ENCODE peak calls at places on chromosomes 16 and 17, in four cellular contexts. A is H1, N is HepG2, O is A549. L is an unnamed sample.
A peak's percentile ranks its signal among the peaks of the same experiment; 100 is the strongest.

GRCh38 chr17:8557176-8557806 is 73.2 kb downstream of the MYH10 start:
- DNase-seq in N (no peak), O (no peak), A (no peak), L (no peak)

GRCh38 chr17:41547378-41547841 is 19.3 kb upstream of the KRT19 start:
- DNase-seq in O (no peak), N (no peak), A (no peak), L (no peak)

GRCh38 chr17:59329558-59330313 is 1.7 kb upstream of the YPEL2 start:
- DNase-seq in A (peak; percentile 36), O (peak; percentile 79), N (peak; percentile 85), L (peak; percentile 66)

GRCh38 chr17:6936370-6937028 is 59.4 kb upstream of the ALOX12 start:
- DNase-seq in O (no peak), N (no peak), A (no peak), L (no peak)

GRCh38 chr16:88831838-88832237 is 20.1 kb upstream of the APRT start:
- DNase-seq in N (peak; percentile 23), O (no peak), A (no peak), L (peak; percentile 54)

GRCh38 chr16:68981971-68982370 is 123.5 kb upstream of the HAS3 start:
- DNase-seq in O (no peak), N (no peak), A (no peak), L (no peak)

GRCh38 chr17:34387566-34387965 is 24.5 kb upstream of the CCL1 start:
- DNase-seq in O (no peak), A (no peak), N (no peak), L (no peak)

GRCh38 chr17:68054296-68054900 is 18.9 kb downstream of the KPNA2 start:
- DNase-seq in N (no peak), O (no peak), A (no peak), L (no peak)

GRCh38 chr16:64910351-64910750 is 211.5 kb downstream of the CDH11 start:
- DNase-seq in A (peak; percentile 3), O (peak; percentile 16), N (no peak), L (no peak)

GRCh38 chr17:21042434-21043295 is at the start of gene USP22:
- DNase-seq in A (no peak), N (no peak), O (no peak), L (no peak)

GRCh38 chr16:49440156-49441065 is 66.8 kb downstream of the C16orf78 start:
- DNase-seq in N (no peak), A (no peak), O (no peak), L (no peak)

GRCh38 chr16:11259655-11260595 is 3.9 kb upstream of the SOCS1 start:
- DNase-seq in A (no peak), O (no peak), N (no peak), L (no peak)
- H3K4me1 ChIP-seq in A (no peaks in the 10 kb centered on the region), O (peaks cover 2% of the 10 kb centered on the region), N (peaks cover 81% of the 10 kb centered on the region), L (peaks cover 25% of the 10 kb centered on the region)

GRCh38 chr17:78143214-78144145 is 2.7 kb upstream of the C17orf99 start:
- DNase-seq in O (no peak), A (no peak), N (no peak), L (no peak)

GRCh38 chr17:78146471-78146869 is 285 bp downstream of the C17orf99 start:
- DNase-seq in O (no peak), A (no peak), N (no peak), L (no peak)

GRCh38 chr17:78142113-78142861 is 3.9 kb upstream of the C17orf99 start:
- DNase-seq in N (peak; percentile 65), A (no peak), O (peak; percentile 87), L (no peak)

GRCh38 chr17:78144736-78145641 is 1.2 kb upstream of the C17orf99 start:
- DNase-seq in N (no peak), A (no peak), O (peak; percentile 44), L (no peak)

DNA sequence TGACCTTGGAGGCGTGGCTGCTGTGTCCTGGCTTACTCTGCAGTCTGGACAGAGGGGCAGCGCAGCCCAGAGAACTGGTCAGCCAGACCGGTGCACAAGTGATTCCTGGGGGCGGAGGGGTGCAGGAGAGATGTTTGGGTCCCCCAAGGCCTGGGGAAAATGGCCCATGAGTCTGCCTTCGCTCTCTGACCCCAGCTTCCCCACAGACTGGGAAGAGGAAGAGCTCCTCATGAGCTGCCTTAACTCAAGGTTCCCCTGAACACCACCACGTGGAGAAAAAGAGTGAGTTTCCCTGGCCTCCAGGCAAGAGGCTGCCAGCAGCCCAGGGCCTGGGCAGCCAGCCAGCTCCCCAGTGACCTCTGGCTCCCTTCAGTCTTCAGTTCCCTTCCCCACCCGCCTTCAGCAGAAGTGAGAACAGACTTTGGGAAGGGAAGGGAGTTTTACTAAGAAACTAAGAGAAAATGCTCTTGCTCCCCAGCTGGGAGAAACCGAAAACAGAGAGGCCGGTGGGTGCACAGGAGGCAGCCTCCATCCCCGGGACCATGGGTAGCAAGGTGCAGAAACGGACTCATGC is 2.0 kb upstream of the C17orf99 start:
- DNase-seq in O (peak; percentile 77), N (no peak), A (no peak), L (peak; percentile 59)
- TF ChIP-seq RAD21 in O (no peak), N (no peak), A (no peak), L (no peak)

GRCh38 chr17:36989173-36989572 is 40.4 kb downstream of the AATF start:
- DNase-seq in N (no peak), O (no peak), A (no peak), L (no peak)
- TF ChIP-seq RNF2 in N (no peak), O (no peak), A (no peak), L (no peak)

GRCh38 chr17:57112994-57113393 is 27.9 kb downstream of the AKAP1 start:
- DNase-seq in O (no peak), A (no peak), N (no peak), L (no peak)

GRCh38 chr17:57115377-57115776 is 30.3 kb downstream of the AKAP1 start:
- DNase-seq in A (no peak), N (no peak), O (no peak), L (no peak)

GRCh38 chr17:57115916-57116315 is 30.9 kb downstream of the AKAP1 start:
- DNase-seq in A (no peak), N (no peak), O (no peak), L (no peak)

GRCh38 chr17:57113656-57114055 is 28.6 kb downstream of the AKAP1 start:
- DNase-seq in O (no peak), A (no peak), N (peak; percentile 50), L (no peak)

GRCh38 chr17:57114085-57114673 is 29.1 kb downstream of the AKAP1 start:
- DNase-seq in O (peak; percentile 57), A (peak; percentile 15), N (peak; percentile 41), L (peak; percentile 73)
- H3K4me1 ChIP-seq in O (peaks cover under 1% of the 10 kb centered on the region), A (peaks cover 7% of the 10 kb centered on the region), N (peaks cover 30% of the 10 kb centered on the region), L (peaks cover 7% of the 10 kb centered on the region)

DNA sequence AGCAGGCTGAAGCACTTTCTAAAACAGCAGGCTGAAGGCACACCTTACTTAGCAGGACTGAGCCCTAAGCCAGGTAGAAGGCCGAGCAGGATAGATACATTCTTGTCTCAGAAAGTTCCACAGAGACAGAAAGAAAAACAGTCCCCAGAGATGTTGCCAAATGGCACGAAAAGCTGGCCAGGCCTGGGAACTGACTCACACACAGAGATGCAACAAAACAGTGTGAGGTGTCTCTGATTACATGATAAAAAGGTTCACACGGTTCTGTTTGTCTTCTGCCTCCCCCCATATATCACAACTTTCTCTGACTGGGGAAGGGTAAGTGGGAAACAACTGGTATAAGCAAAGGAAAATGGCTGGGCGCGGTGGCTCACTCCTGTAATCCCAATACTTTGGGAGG is 1.7 kb downstream of the WBP2 start:
- DNase-seq in O (no peak), A (no peak), N (no peak), L (no peak)
- TF ChIP-seq RAD21 in O (no peak), A (no peak), N (no peak), L (no peak)

DNA sequence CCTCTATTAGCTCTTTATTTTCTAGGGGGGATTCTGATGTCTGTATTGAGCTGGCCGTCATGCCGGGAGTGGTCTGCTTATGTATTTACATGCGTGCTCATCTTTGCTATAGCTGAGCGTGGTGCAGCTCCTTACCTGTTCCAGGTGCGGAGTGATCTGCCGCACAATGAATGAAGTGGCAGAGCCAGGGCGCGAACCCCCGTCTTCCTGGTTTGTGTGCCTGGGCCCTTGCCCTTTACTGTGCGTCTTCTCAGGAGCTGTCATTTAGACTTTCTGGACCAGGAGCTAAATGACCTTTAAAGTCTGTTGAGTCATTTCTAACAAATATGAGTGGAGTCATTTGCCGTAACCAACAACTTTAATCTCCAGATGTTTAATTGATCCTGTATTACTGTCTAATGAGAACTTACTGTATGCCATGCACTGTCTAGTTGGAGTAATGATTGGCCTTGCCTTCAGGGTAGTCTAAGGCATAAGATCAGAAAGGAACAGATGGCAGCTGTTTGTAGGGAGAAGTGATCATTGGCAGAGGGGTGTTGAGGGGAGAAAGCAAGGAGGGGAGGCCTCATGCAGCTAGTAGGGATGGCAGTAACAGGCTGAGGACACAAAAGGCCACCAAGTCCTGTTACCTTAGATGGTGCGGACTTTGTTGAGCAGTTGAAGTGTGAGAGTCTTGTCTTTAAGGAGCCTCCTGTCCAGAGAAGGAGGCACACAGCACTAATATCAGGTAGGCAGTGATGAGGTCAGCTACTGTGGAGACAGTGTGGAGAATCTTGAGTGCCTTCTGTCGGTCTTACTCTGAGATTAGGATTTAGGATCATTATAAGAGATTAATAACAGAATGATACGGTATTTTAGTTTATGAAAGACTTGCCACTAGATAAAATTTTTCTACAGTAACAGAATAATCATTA is 53.9 kb downstream of the USP10 start:
- DNase-seq in O (no peak), A (no peak), N (no peak), L (no peak)
- TF ChIP-seq RNF2 in O (no peak), A (no peak), N (no peak), L (no peak)

GRCh38 chr16:4690946-4691665 is 2.3 kb upstream of the NUDT16L1 start:
- DNase-seq in N (no peak), A (no peak), O (no peak), L (no peak)
- H3K4me1 ChIP-seq in N (peaks cover 22% of the 10 kb centered on the region), A (peaks cover 4% of the 10 kb centered on the region), O (peaks cover 11% of the 10 kb centered on the region), L (peaks cover 64% of the 10 kb centered on the region)

L was measured in K562.